ENCODE peak calls at places on chromosomes 4 and X, in seven cellular contexts. One of them, this sample, is unnamed.
A peak's percentile ranks its signal among the peaks of the same experiment; 100 is the strongest.

GRCh38 chrX:153649178-153649914 is 2.3 kb downstream of the DUSP9 start:
- DNase-seq in CD8-positive, alpha-beta T cell: peak; percentile 21
- DNase-seq in lung: peak; percentile 41
- DNase-seq in astrocyte of the cerebellum: no peak
- DNase-seq in AG10803: no peak
- DNase-seq in RWPE1: no peak
- DNase-seq in fibroblast of mammary gland: no peak
- DNase-seq in this sample: no peak

GRCh38 chr4:152928286-152928685 is 7.8 kb upstream of the FHDC1 start:
- DNase-seq in RWPE1: no peak
- DNase-seq in fibroblast of mammary gland: no peak
- DNase-seq in astrocyte of the cerebellum: no peak
- DNase-seq in AG10803: no peak
- DNase-seq in CD8-positive, alpha-beta T cell: no peak
- DNase-seq in lung: no peak
- DNase-seq in this sample: no peak

GRCh38 chr4:64266263-64266662 is 143.0 kb downstream of the TECRL start:
- DNase-seq in astrocyte of the cerebellum: no peak
- DNase-seq in CD8-positive, alpha-beta T cell: no peak
- DNase-seq in lung: no peak
- DNase-seq in RWPE1: no peak
- DNase-seq in fibroblast of mammary gland: no peak
- DNase-seq in AG10803: no peak
- DNase-seq in this sample: no peak

GRCh38 chr4:140152760-140153418 is 1.1 kb downstream of the MAML3 start:
- DNase-seq in fibroblast of mammary gland: peak; percentile 38
- DNase-seq in AG10803: peak; percentile 54
- DNase-seq in lung: peak; percentile 52
- DNase-seq in astrocyte of the cerebellum: no peak
- DNase-seq in CD8-positive, alpha-beta T cell: peak; percentile 46
- DNase-seq in RWPE1: no peak
- DNase-seq in this sample: peak; percentile 82

GRCh38 chr4:87529187-87529586 is at the start of gene SPARCL1:
- DNase-seq in RWPE1: no peak
- DNase-seq in lung: no peak
- DNase-seq in astrocyte of the cerebellum: no peak
- DNase-seq in fibroblast of mammary gland: peak; percentile 23
- DNase-seq in AG10803: no peak
- DNase-seq in CD8-positive, alpha-beta T cell: no peak
- DNase-seq in this sample: no peak

GRCh38 chr4:15891312-15891711 is 47.2 kb downstream of the FGFBP1 start:
- DNase-seq in lung: no peak
- DNase-seq in astrocyte of the cerebellum: no peak
- DNase-seq in fibroblast of mammary gland: no peak
- DNase-seq in RWPE1: no peak
- DNase-seq in CD8-positive, alpha-beta T cell: no peak
- DNase-seq in AG10803: no peak
- DNase-seq in this sample: no peak

GRCh38 chr4:94802091-94802490 is 44.3 kb downstream of the BMPR1B start:
- DNase-seq in astrocyte of the cerebellum: peak; percentile 6
- DNase-seq in AG10803: no peak
- DNase-seq in RWPE1: no peak
- DNase-seq in fibroblast of mammary gland: no peak
- DNase-seq in CD8-positive, alpha-beta T cell: no peak
- DNase-seq in lung: no peak
- DNase-seq in this sample: no peak

GRCh38 chr4:86594559-86595425 is 677 bp downstream of the PTPN13 start:
- DNase-seq in RWPE1: peak; percentile 46
- DNase-seq in AG10803: peak; percentile 99
- DNase-seq in fibroblast of mammary gland: peak; percentile 91
- DNase-seq in CD8-positive, alpha-beta T cell: no peak
- DNase-seq in astrocyte of the cerebellum: peak; percentile 67
- DNase-seq in lung: peak; percentile 37
- DNase-seq in this sample: peak; percentile 70

GRCh38 chr4:139581096-139581495 is 25.1 kb upstream of the SETD7 start:
- DNase-seq in AG10803: no peak
- DNase-seq in lung: no peak
- DNase-seq in astrocyte of the cerebellum: no peak
- DNase-seq in RWPE1: no peak
- DNase-seq in fibroblast of mammary gland: no peak
- DNase-seq in CD8-positive, alpha-beta T cell: no peak
- DNase-seq in this sample: no peak

GRCh38 chrX:104285201-104285600 is 30.5 kb upstream of the ESX1 start:
- DNase-seq in CD8-positive, alpha-beta T cell: no peak
- DNase-seq in RWPE1: no peak
- DNase-seq in lung: no peak
- DNase-seq in AG10803: no peak
- DNase-seq in fibroblast of mammary gland: no peak
- DNase-seq in astrocyte of the cerebellum: no peak
- DNase-seq in this sample: no peak

GRCh38 chrX:68503830-68504229 is 5.0 kb downstream of the YIPF6 start:
- DNase-seq in astrocyte of the cerebellum: no peak
- DNase-seq in RWPE1: no peak
- DNase-seq in CD8-positive, alpha-beta T cell: no peak
- DNase-seq in lung: no peak
- DNase-seq in AG10803: peak; percentile 1
- DNase-seq in fibroblast of mammary gland: peak; percentile 45
- DNase-seq in this sample: no peak

GRCh38 chr4:76990288-76991080 is 40.9 kb downstream of the SEPTIN11 start:
- DNase-seq in AG10803: peak; percentile 98
- DNase-seq in astrocyte of the cerebellum: peak; percentile 92
- DNase-seq in RWPE1: no peak
- DNase-seq in CD8-positive, alpha-beta T cell: no peak
- DNase-seq in lung: no peak
- DNase-seq in fibroblast of mammary gland: peak; percentile 96
- DNase-seq in this sample: no peak

GRCh38 chr4:65917486-65917885 is 247.2 kb upstream of the EPHA5 start:
- DNase-seq in lung: no peak
- DNase-seq in RWPE1: no peak
- DNase-seq in astrocyte of the cerebellum: no peak
- DNase-seq in fibroblast of mammary gland: peak; percentile 33
- DNase-seq in CD8-positive, alpha-beta T cell: no peak
- DNase-seq in AG10803: no peak
- DNase-seq in this sample: no peak

GRCh38 chrX:42567268-42567667 is 210.7 kb downstream of the PPP1R2C start:
- DNase-seq in RWPE1: no peak
- DNase-seq in astrocyte of the cerebellum: no peak
- DNase-seq in lung: no peak
- DNase-seq in CD8-positive, alpha-beta T cell: no peak
- DNase-seq in AG10803: no peak
- DNase-seq in fibroblast of mammary gland: no peak
- DNase-seq in this sample: no peak

GRCh38 chr4:52640808-52641595 is 18.1 kb downstream of the USP46 start:
- DNase-seq in astrocyte of the cerebellum: no peak
- DNase-seq in lung: no peak
- DNase-seq in CD8-positive, alpha-beta T cell: no peak
- DNase-seq in RWPE1: peak; percentile 36
- DNase-seq in AG10803: peak; percentile 15
- DNase-seq in fibroblast of mammary gland: no peak
- DNase-seq in this sample: no peak

GRCh38 chr4:10093801-10094552 is 22.6 kb downstream of the WDR1 start:
- DNase-seq in fibroblast of mammary gland: peak; percentile 18
- DNase-seq in AG10803: peak; percentile 89
- DNase-seq in RWPE1: no peak
- DNase-seq in lung: peak; percentile 53
- DNase-seq in CD8-positive, alpha-beta T cell: no peak
- DNase-seq in astrocyte of the cerebellum: peak; percentile 96
- DNase-seq in this sample: no peak

GRCh38 chrX:53088136-53088974 is 5.6 kb upstream of the KANTR start:
- DNase-seq in lung: peak; percentile 69
- DNase-seq in AG10803: peak; percentile 58
- DNase-seq in astrocyte of the cerebellum: peak; percentile 66
- DNase-seq in RWPE1: peak; percentile 87
- DNase-seq in CD8-positive, alpha-beta T cell: peak; percentile 72
- DNase-seq in fibroblast of mammary gland: peak; percentile 85
- DNase-seq in this sample: no peak

GRCh38 chr4:186201535-186202230 is 10.3 kb downstream of the CYP4V2 start:
- DNase-seq in lung: no peak
- DNase-seq in AG10803: peak; percentile 25
- DNase-seq in astrocyte of the cerebellum: no peak
- DNase-seq in RWPE1: no peak
- DNase-seq in fibroblast of mammary gland: peak; percentile 27
- DNase-seq in CD8-positive, alpha-beta T cell: peak; percentile 63
- DNase-seq in this sample: no peak

GRCh38 chr4:78247541-78248285 is 190.6 kb downstream of the FRAS1 start:
- DNase-seq in astrocyte of the cerebellum: no peak
- DNase-seq in lung: no peak
- DNase-seq in AG10803: no peak
- DNase-seq in CD8-positive, alpha-beta T cell: no peak
- DNase-seq in fibroblast of mammary gland: no peak
- DNase-seq in RWPE1: no peak
- DNase-seq in this sample: no peak

GRCh38 chr4:29307755-29308154 is 1412.4 kb upstream of the PCDH7 start:
- DNase-seq in CD8-positive, alpha-beta T cell: no peak
- DNase-seq in RWPE1: no peak
- DNase-seq in fibroblast of mammary gland: no peak
- DNase-seq in AG10803: no peak
- DNase-seq in astrocyte of the cerebellum: no peak
- DNase-seq in lung: no peak
- DNase-seq in this sample: no peak

GRCh38 chrX:45598841-45599240 is 398.2 kb upstream of the DIPK2B start:
- DNase-seq in CD8-positive, alpha-beta T cell: no peak
- DNase-seq in fibroblast of mammary gland: peak; percentile 22
- DNase-seq in lung: no peak
- DNase-seq in RWPE1: no peak
- DNase-seq in astrocyte of the cerebellum: no peak
- DNase-seq in AG10803: peak; percentile 70
- DNase-seq in this sample: no peak

GRCh38 chr4:7902101-7902553 is 37.5 kb downstream of the AFAP1 start:
- DNase-seq in CD8-positive, alpha-beta T cell: no peak
- DNase-seq in fibroblast of mammary gland: no peak
- DNase-seq in RWPE1: no peak
- DNase-seq in astrocyte of the cerebellum: no peak
- DNase-seq in AG10803: no peak
- DNase-seq in lung: no peak
- DNase-seq in this sample: no peak

GRCh38 chrX:153667281-153667831 is 6.3 kb downstream of the PNCK start:
- DNase-seq in CD8-positive, alpha-beta T cell: no peak
- DNase-seq in RWPE1: no peak
- DNase-seq in AG10803: no peak
- DNase-seq in lung: no peak
- DNase-seq in fibroblast of mammary gland: no peak
- DNase-seq in astrocyte of the cerebellum: no peak
- DNase-seq in this sample: no peak

GRCh38 chr4:48467891-48468290 is 15.3 kb upstream of the SLC10A4 start:
- DNase-seq in lung: no peak
- DNase-seq in AG10803: no peak
- DNase-seq in CD8-positive, alpha-beta T cell: no peak
- DNase-seq in astrocyte of the cerebellum: no peak
- DNase-seq in RWPE1: no peak
- DNase-seq in fibroblast of mammary gland: no peak
- DNase-seq in this sample: no peak

GRCh38 chr4:52824603-52825310 is 37.4 kb upstream of the RASL11B start:
- DNase-seq in lung: no peak
- DNase-seq in CD8-positive, alpha-beta T cell: no peak
- DNase-seq in RWPE1: no peak
- DNase-seq in AG10803: peak; percentile 76
- DNase-seq in fibroblast of mammary gland: peak; percentile 53
- DNase-seq in astrocyte of the cerebellum: peak; percentile 23
- DNase-seq in this sample: no peak

GRCh38 chr4:152771736-152772533 is 7.6 kb downstream of the TIGD4 start:
- DNase-seq in lung: no peak
- DNase-seq in fibroblast of mammary gland: no peak
- DNase-seq in astrocyte of the cerebellum: no peak
- DNase-seq in AG10803: no peak
- DNase-seq in RWPE1: no peak
- DNase-seq in CD8-positive, alpha-beta T cell: no peak
- DNase-seq in this sample: no peak

GRCh38 chr4:162522724-162523123 is 358.9 kb upstream of the FSTL5 start:
- DNase-seq in CD8-positive, alpha-beta T cell: no peak
- DNase-seq in AG10803: no peak
- DNase-seq in fibroblast of mammary gland: no peak
- DNase-seq in lung: no peak
- DNase-seq in RWPE1: no peak
- DNase-seq in astrocyte of the cerebellum: no peak
- DNase-seq in this sample: no peak
- TF ChIP-seq CTCF in CD8-positive, alpha-beta T cell: no peak
- TF ChIP-seq CTCF in AG10803: no peak
- TF ChIP-seq CTCF in fibroblast of mammary gland: no peak
- TF ChIP-seq CTCF in lung: no peak
- TF ChIP-seq CTCF in RWPE1: no peak
- TF ChIP-seq CTCF in astrocyte of the cerebellum: no peak
- TF ChIP-seq CTCF in this sample: no peak

GRCh38 chr4:155377281-155377680 is 516 bp upstream of the MAP9 start:
- DNase-seq in lung: no peak
- DNase-seq in AG10803: no peak
- DNase-seq in fibroblast of mammary gland: peak; percentile 54
- DNase-seq in CD8-positive, alpha-beta T cell: no peak
- DNase-seq in RWPE1: no peak
- DNase-seq in astrocyte of the cerebellum: peak; percentile 20
- DNase-seq in this sample: no peak

GRCh38 chr4:155376387-155377268 is at the start of gene MAP9:
- DNase-seq in astrocyte of the cerebellum: peak; percentile 87
- DNase-seq in fibroblast of mammary gland: peak; percentile 95
- DNase-seq in lung: peak; percentile 89
- DNase-seq in RWPE1: peak; percentile 67
- DNase-seq in CD8-positive, alpha-beta T cell: peak; percentile 88
- DNase-seq in AG10803: peak; percentile 89
- DNase-seq in this sample: peak; percentile 91

GRCh38 chr4:155367608-155368007 is 9.2 kb downstream of the MAP9 start:
- DNase-seq in lung: no peak
- DNase-seq in fibroblast of mammary gland: no peak
- DNase-seq in AG10803: no peak
- DNase-seq in astrocyte of the cerebellum: no peak
- DNase-seq in RWPE1: no peak
- DNase-seq in CD8-positive, alpha-beta T cell: no peak
- DNase-seq in this sample: no peak

GRCh38 chr4:155371432-155372043 is 5.2 kb downstream of the MAP9 start:
- DNase-seq in CD8-positive, alpha-beta T cell: no peak
- DNase-seq in RWPE1: peak; percentile 3
- DNase-seq in astrocyte of the cerebellum: peak; percentile 2
- DNase-seq in lung: no peak
- DNase-seq in AG10803: peak; percentile 30
- DNase-seq in fibroblast of mammary gland: peak; percentile 53
- DNase-seq in this sample: no peak
- TF ChIP-seq CTCF in CD8-positive, alpha-beta T cell: peak; percentile 85
- TF ChIP-seq CTCF in RWPE1: peak; percentile 60
- TF ChIP-seq CTCF in astrocyte of the cerebellum: peak; percentile 10
- TF ChIP-seq CTCF in lung: no peak
- TF ChIP-seq CTCF in AG10803: peak; percentile 62
- TF ChIP-seq CTCF in fibroblast of mammary gland: peak; percentile 46
- TF ChIP-seq CTCF in this sample: peak; percentile 84

GRCh38 chrX:101462892-101463291 is 22.4 kb upstream of the ARMCX4 start:
- DNase-seq in astrocyte of the cerebellum: no peak
- DNase-seq in RWPE1: peak; percentile 11
- DNase-seq in AG10803: peak; percentile 21
- DNase-seq in lung: peak; percentile 35
- DNase-seq in fibroblast of mammary gland: peak; percentile 39
- DNase-seq in CD8-positive, alpha-beta T cell: no peak
- DNase-seq in this sample: no peak
- TF ChIP-seq CTCF in astrocyte of the cerebellum: peak; percentile 45
- TF ChIP-seq CTCF in RWPE1: no peak
- TF ChIP-seq CTCF in AG10803: peak; percentile 47
- TF ChIP-seq CTCF in lung: no peak
- TF ChIP-seq CTCF in fibroblast of mammary gland: peak; percentile 44
- TF ChIP-seq CTCF in CD8-positive, alpha-beta T cell: no peak
- TF ChIP-seq CTCF in this sample: peak; percentile 28

GRCh38 chr4:124396333-124396732 is 316.2 kb downstream of the ANKRD50 start:
- DNase-seq in fibroblast of mammary gland: no peak
- DNase-seq in AG10803: no peak
- DNase-seq in CD8-positive, alpha-beta T cell: no peak
- DNase-seq in lung: no peak
- DNase-seq in astrocyte of the cerebellum: no peak
- DNase-seq in RWPE1: no peak
- DNase-seq in this sample: no peak

GRCh38 chr4:124401611-124402010 is 310.9 kb downstream of the ANKRD50 start:
- DNase-seq in astrocyte of the cerebellum: no peak
- DNase-seq in AG10803: no peak
- DNase-seq in fibroblast of mammary gland: no peak
- DNase-seq in RWPE1: no peak
- DNase-seq in CD8-positive, alpha-beta T cell: no peak
- DNase-seq in lung: no peak
- DNase-seq in this sample: no peak
- TF ChIP-seq CTCF in astrocyte of the cerebellum: no peak
- TF ChIP-seq CTCF in AG10803: no peak
- TF ChIP-seq CTCF in fibroblast of mammary gland: no peak
- TF ChIP-seq CTCF in RWPE1: no peak
- TF ChIP-seq CTCF in CD8-positive, alpha-beta T cell: no peak
- TF ChIP-seq CTCF in lung: no peak
- TF ChIP-seq CTCF in this sample: no peak